ENCODE peak calls at places on chromosome 14, in six cellular contexts. R, V, L, Z, B and Q are unnamed samples.

GRCh38 chr14:79638647-79639266 is 572.5 kb downstream of the DIO2 start:
- DNase-seq in V (no peak), R (no peak), B (no peak), Z (no peak), L (no peak), Q (no peak)

GRCh38 chr14:49971156-49972141 is 78.6 kb downstream of the ARF6 start:
- DNase-seq in B (no peak), L (no peak), V (peak), R (no peak), Z (peak), Q (no peak)

GRCh38 chr14:99158150-99158549 is 113.8 kb downstream of the BCL11B start:
- DNase-seq in Z (no peak), L (no peak), B (no peak), V (no peak), R (no peak), Q (no peak)

GRCh38 chr14:75181426-75182062 is 5.1 kb upstream of the TMED10 start:
- DNase-seq in B (no peak), L (no peak), V (no peak), R (peak), Z (no peak), Q (no peak)

GRCh38 chr14:34212574-34212973 is 249.5 kb downstream of the SPTSSA start:
- DNase-seq in B (peak), Z (no peak), V (no peak), R (no peak), L (no peak), Q (no peak)

GRCh38 chr14:50036211-50036610 is 80.2 kb downstream of the VCPKMT start:
- DNase-seq in V (no peak), L (no peak), R (no peak), B (no peak), Z (no peak), Q (no peak)

GRCh38 chr14:39247256-39247655 is 13.5 kb downstream of the MIA2 start:
- DNase-seq in R (no peak), B (peak), V (no peak), L (no peak), Z (no peak), Q (no peak)

GRCh38 chr14:80536456-80536855 is 325.2 kb upstream of the DIO2 start:
- DNase-seq in B (no peak), R (peak), Z (no peak), L (no peak), V (no peak), Q (no peak)

GRCh38 chr14:37546621-37547447 is 48.2 kb downstream of the FOXA1 start:
- DNase-seq in Z (no peak), R (no peak), L (no peak), V (no peak), B (no peak), Q (no peak)

GRCh38 chr14:93757185-93757584 is 31.1 kb downstream of the PRIMA1 start:
- DNase-seq in R (no peak), Z (no peak), L (no peak), B (no peak), V (no peak), Q (no peak)

GRCh38 chr14:33728010-33728498 is 222.8 kb downstream of the EGLN3 start:
- DNase-seq in B (peak), V (no peak), R (no peak), Z (no peak), L (no peak), Q (no peak)

GRCh38 chr14:36212577-36212976 is 36.1 kb upstream of the PTCSC3 start:
- DNase-seq in R (no peak), L (no peak), V (no peak), Z (no peak), B (no peak), Q (no peak)

GRCh38 chr14:103727313-103728000 is 11.8 kb downstream of the ZFYVE21 start:
- DNase-seq in B (no peak), Z (no peak), V (no peak), R (no peak), L (no peak), Q (peak)

GRCh38 chr14:96470331-96470730 is 31.9 kb upstream of the PAPOLA start:
- DNase-seq in R (no peak), V (no peak), L (peak), B (no peak), Z (no peak), Q (no peak)

GRCh38 chr14:81509838-81510452 is 23.7 kb downstream of the SEL1L start:
- DNase-seq in B (no peak), L (no peak), Z (no peak), V (no peak), R (no peak), Q (peak)

GRCh38 chr14:55389330-55389729 is 22.3 kb downstream of the ATG14 start:
- DNase-seq in L (no peak), Z (no peak), B (no peak), R (no peak), V (no peak), Q (no peak)

GRCh38 chr14:89214221-89214965 is 202.6 kb downstream of the FOXN3 start:
- DNase-seq in B (peak), L (no peak), Z (no peak), V (no peak), R (peak), Q (peak)

GRCh38 chr14:32666310-32666709 is 272.4 kb upstream of the NPAS3 start:
- DNase-seq in L (no peak), V (no peak), B (no peak), R (no peak), Z (no peak), Q (no peak)

GRCh38 chr14:73238262-73238852 is 1.1 kb downstream of the PAPLN start:
- DNase-seq in B (peak), L (peak), R (peak), Z (no peak), V (no peak), Q (no peak)

GRCh38 chr14:104973215-104974145 is 4.7 kb downstream of the AHNAK2 start:
- DNase-seq in R (peak), Z (no peak), V (no peak), L (peak), B (peak), Q (no peak)

GRCh38 chr14:37726708-37727107 is 131.3 kb downstream of the TTC6 start:
- DNase-seq in Z (no peak), B (no peak), V (no peak), R (no peak), L (no peak), Q (no peak)

GRCh38 chr14:25400607-25401206 is 350.8 kb upstream of the STXBP6 start:
- DNase-seq in Z (peak), R (peak), V (no peak), B (peak), L (no peak), Q (peak)

GRCh38 chr14:99043258-99043615 is 228.8 kb downstream of the BCL11B start:
- DNase-seq in R (no peak), V (no peak), L (no peak), Z (no peak), B (no peak), Q (no peak)

GRCh38 chr14:93834739-93835383 is 46.6 kb upstream of the PRIMA1 start:
- DNase-seq in R (no peak), B (peak), V (no peak), L (no peak), Z (no peak), Q (no peak)

GRCh38 chr14:56119221-56119967 is 1.2 kb downstream of the PELI2 start:
- DNase-seq in B (no peak), V (no peak), Z (peak), R (peak), L (no peak), Q (peak)

GRCh38 chr14:68715032-68715924 is 77.6 kb downstream of the ZFP36L1 start:
- DNase-seq in V (no peak), L (no peak), Z (no peak), B (peak), R (no peak), Q (no peak)

GRCh38 chr14:50027797-50028196 is 88.6 kb downstream of the VCPKMT start:
- DNase-seq in Z (no peak), R (no peak), L (no peak), V (no peak), B (no peak), Q (no peak)

GRCh38 chr14:103329421-103330347 is 4.4 kb upstream of the EIF5 start:
- DNase-seq in Z (peak), R (no peak), V (no peak), B (peak), L (no peak), Q (no peak)

GRCh38 chr14:102949062-102949800 is 26.8 kb downstream of the AMN start:
- DNase-seq in V (no peak), L (no peak), B (no peak), Z (peak), R (no peak), Q (no peak)

GRCh38 chr14:32010561-32011188 is 66.4 kb upstream of the ARHGAP5 start:
- DNase-seq in R (no peak), Z (no peak), V (no peak), B (peak), L (peak), Q (no peak)

GRCh38 chr14:32578181-32578580 is 249.1 kb downstream of the AKAP6 start:
- DNase-seq in Z (no peak), L (no peak), R (no peak), B (no peak), V (no peak), Q (no peak)

GRCh38 chr14:54364555-54365415 is 32.0 kb upstream of the CDKN3 start:
- DNase-seq in B (peak), R (no peak), L (no peak), Z (no peak), V (no peak), Q (no peak)

GRCh38 chr14:34359423-34360120 is 102.5 kb downstream of the SPTSSA start:
- DNase-seq in L (no peak), Z (no peak), R (peak), V (no peak), B (no peak), Q (no peak)

GRCh38 chr14:89926709-89927108 is 27.8 kb downstream of the EFCAB11 start:
- DNase-seq in R (no peak), L (no peak), Z (no peak), V (no peak), B (peak), Q (no peak)

GRCh38 chr14:84247693-84248092 is 1282.3 kb upstream of the FLRT2 start:
- DNase-seq in L (no peak), R (no peak), Z (no peak), B (no peak), V (no peak), Q (no peak)

GRCh38 chr14:73862480-73862879 is 10.8 kb downstream of the PTGR2 start:
- DNase-seq in Z (no peak), V (no peak), B (no peak), R (no peak), L (no peak), Q (no peak)

GRCh38 chr14:58108717-58109116 is 43.3 kb downstream of the ARMH4 start:
- DNase-seq in L (no peak), V (no peak), Z (no peak), B (no peak), R (no peak), Q (no peak)

GRCh38 chr14:53391156-53391555 is 238.0 kb upstream of the DDHD1 start:
- DNase-seq in L (peak), V (no peak), B (peak), Z (no peak), R (no peak), Q (no peak)

GRCh38 chr14:76919431-76919810 is 93.2 kb downstream of the LRRC74A start:
- DNase-seq in Z (no peak), L (no peak), V (no peak), R (no peak), B (no peak), Q (no peak)

DNA sequence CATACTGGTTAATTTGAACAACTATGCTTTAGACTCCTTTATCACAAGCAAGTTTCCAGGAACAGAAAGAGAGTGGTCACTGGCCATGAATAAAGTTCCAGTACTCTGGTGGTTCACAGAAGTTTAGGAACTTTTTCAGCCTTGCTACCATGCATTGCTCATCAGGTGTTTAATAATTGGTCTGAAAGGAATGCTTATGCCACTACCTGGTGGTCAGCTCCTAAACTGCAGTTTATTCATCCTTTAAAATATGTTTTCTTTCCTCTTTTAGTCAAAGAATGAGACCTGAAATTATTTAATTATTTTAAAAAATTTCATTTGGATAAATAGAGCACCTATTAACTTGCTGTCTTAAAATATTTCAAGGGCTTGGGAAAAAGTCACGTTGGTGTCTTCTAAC is 260.1 kb upstream of the OR4E1 start:
- DNase-seq in Z (peak), L (no peak), R (no peak), B (no peak), V (no peak), Q (peak)
- TF ChIP-seq CTCF in Z (peak), L (peak), R (peak), B (peak), V (peak), Q (peak)

DNA sequence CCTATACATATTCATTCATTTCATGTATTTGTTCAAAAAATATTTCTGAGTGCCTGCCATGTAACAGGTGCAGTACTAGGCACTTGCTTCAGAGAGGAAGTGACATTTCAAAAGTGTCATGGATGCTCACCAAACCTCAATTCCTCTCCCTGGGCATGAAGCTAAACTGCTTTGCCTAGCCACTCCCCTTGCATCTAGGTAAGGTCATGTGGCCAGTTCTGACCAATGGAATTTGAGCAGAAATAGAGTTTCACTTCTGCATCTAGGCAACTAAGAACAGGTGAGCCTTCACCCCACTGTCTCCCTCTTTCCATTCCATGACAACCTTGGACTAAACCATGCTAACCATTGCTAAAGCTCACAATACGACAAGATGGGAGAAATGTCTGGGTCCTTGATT is 27.6 kb downstream of the TC2N start:
- DNase-seq in L (no peak), R (no peak), V (no peak), B (no peak), Z (peak), Q (no peak)
- H3K4me3 ChIP-seq in L (no peak), R (no peak), V (no peak), B (no peak), Z (no peak), Q (no peak)

GRCh38 chr14:64727551-64728071 is 23.4 kb downstream of the PLEKHG3 start:
- DNase-seq in R (no peak), B (no peak), V (no peak), L (no peak), Z (no peak), Q (no peak)

GRCh38 chr14:64725879-64726584 is 21.8 kb downstream of the PLEKHG3 start:
- DNase-seq in R (no peak), V (no peak), L (no peak), B (no peak), Z (no peak), Q (peak)

GRCh38 chr14:64728106-64728505 is 23.9 kb downstream of the PLEKHG3 start:
- DNase-seq in Z (no peak), L (no peak), R (no peak), B (no peak), V (no peak), Q (no peak)

GRCh38 chr14:64725360-64725815 is 21.2 kb downstream of the PLEKHG3 start:
- DNase-seq in B (no peak), R (peak), Z (no peak), V (no peak), L (no peak), Q (no peak)

DNA sequence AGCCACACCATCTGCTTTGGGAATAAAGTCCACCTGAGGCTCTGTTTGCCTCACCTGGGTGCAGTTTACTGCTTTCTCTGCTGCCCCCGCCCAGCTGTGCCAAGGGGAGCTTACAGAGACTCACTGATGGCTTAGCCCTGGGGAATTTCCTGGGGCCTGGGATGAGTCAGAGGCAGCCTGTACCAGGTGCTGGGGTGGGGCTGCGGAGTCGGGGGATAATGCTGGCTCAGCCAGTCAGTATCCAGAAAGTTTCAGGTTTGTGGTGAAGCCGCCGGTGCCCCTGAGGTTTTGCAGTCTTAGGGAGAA is 22.3 kb downstream of the PLEKHG3 start:
- DNase-seq in V (no peak), L (peak), Z (no peak), R (no peak), B (peak), Q (peak)
- H3K4me2 ChIP-seq in V (no peak), L (peak), Z (no peak), R (peak), B (peak), Q (peak)

GRCh38 chr14:100333867-100334266 is 10.7 kb downstream of the SLC25A47 start:
- DNase-seq in R (no peak), B (no peak), L (no peak), Z (no peak), V (no peak), Q (no peak)
- TF ChIP-seq CTCF in R (no peak), B (no peak), L (no peak), Z (no peak), V (no peak), Q (no peak)